ENCODE peak calls at places on chromosome 21, in eight cellular contexts. X, G, H, K, I, P, C and Q are unnamed samples. For H3K36me3, the result is how much of the 10 kb centered on the place peaks cover.

GRCh38 chr21:20351138-20351537 is 647.1 kb upstream of the NCAM2 start:
- DNase-seq in I (no peak), X (no peak), C (no peak), H (no peak), P (no peak), G (no peak), K (no peak), Q (no peak)

GRCh38 chr21:45850181-45850580 is 131.4 kb upstream of the COL6A1 start:
- DNase-seq in I (no peak), G (no peak), K (no peak), X (no peak), P (no peak), H (peak), C (no peak), Q (no peak)

GRCh38 chr21:22476214-22476613 is 1478.0 kb downstream of the NCAM2 start:
- DNase-seq in G (no peak), C (no peak), P (no peak), I (no peak), H (no peak), X (no peak), K (no peak), Q (no peak)

GRCh38 chr21:45401054-45401518 is 3.9 kb upstream of the COL18A1 start:
- DNase-seq in C (no peak), P (no peak), G (no peak), H (no peak), K (no peak), X (no peak), I (no peak), Q (no peak)

GRCh38 chr21:26800001-26800400 is 45.2 kb downstream of the ADAMTS1 start:
- DNase-seq in P (no peak), I (no peak), K (no peak), H (no peak), C (no peak), G (no peak), X (no peak), Q (no peak)

GRCh38 chr21:46024983-46025860 is 43.7 kb downstream of the COL6A1 start:
- DNase-seq in K (no peak), H (no peak), X (no peak), I (no peak), C (peak), G (no peak), P (no peak), Q (no peak)

GRCh38 chr21:17231771-17232170 is 281.1 kb upstream of the CXADR start:
- DNase-seq in I (no peak), P (no peak), G (no peak), K (no peak), C (no peak), X (no peak), H (no peak), Q (no peak)

GRCh38 chr21:20570824-20571232 is 427.4 kb upstream of the NCAM2 start:
- DNase-seq in C (no peak), X (no peak), P (no peak), K (no peak), G (no peak), I (no peak), H (peak), Q (no peak)

GRCh38 chr21:40618216-40618615 is 228.7 kb downstream of the DSCAM start:
- DNase-seq in C (no peak), H (no peak), I (no peak), K (no peak), G (no peak), P (no peak), X (no peak), Q (no peak)

GRCh38 chr21:25895565-25896205 is 160.9 kb downstream of the GABPA start:
- DNase-seq in H (peak), G (no peak), P (no peak), K (no peak), C (peak), X (no peak), I (no peak), Q (no peak)

GRCh38 chr21:23218667-23219066 is 2220.5 kb downstream of the NCAM2 start:
- DNase-seq in H (no peak), P (no peak), X (no peak), I (no peak), K (no peak), C (no peak), G (no peak), Q (no peak)

GRCh38 chr21:33673473-33673872 is 31.2 kb downstream of the ITSN1 start:
- DNase-seq in K (no peak), C (no peak), G (no peak), H (no peak), X (no peak), P (no peak), I (no peak), Q (no peak)

GRCh38 chr21:33670076-33670475 is 27.8 kb downstream of the ITSN1 start:
- DNase-seq in X (no peak), H (no peak), C (peak), K (no peak), G (no peak), P (no peak), I (no peak), Q (no peak)

GRCh38 chr21:33668620-33669019 is 26.3 kb downstream of the ITSN1 start:
- DNase-seq in G (no peak), C (no peak), X (no peak), I (no peak), H (no peak), K (no peak), P (no peak), Q (no peak)

DNA sequence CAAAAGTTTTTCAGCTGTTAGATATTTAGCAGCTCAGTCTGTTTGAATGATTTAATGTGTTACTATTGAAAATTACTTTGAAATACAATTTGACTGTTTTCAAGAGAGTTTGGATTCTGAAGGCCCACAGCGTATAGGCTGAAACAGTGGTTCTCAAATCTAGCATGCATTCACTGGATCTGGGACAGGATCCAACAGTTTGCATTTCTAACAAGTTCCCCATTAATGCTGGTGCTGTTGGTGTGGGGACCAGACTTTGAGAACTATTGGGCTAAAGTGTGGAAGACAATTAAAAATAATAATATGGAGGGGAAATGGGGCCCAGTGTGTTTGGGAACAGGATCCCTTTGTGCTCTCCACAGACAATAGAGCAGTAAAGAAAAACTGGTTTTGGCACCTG is 31.9 kb downstream of the ITSN1 start:
- DNase-seq in I (no peak), H (no peak), P (no peak), C (no peak), X (no peak), G (no peak), K (no peak), Q (no peak)
- H3K4me3 ChIP-seq in I (no peak), H (no peak), P (no peak), C (no peak), X (no peak), G (no peak), K (no peak), Q (no peak)

DNA sequence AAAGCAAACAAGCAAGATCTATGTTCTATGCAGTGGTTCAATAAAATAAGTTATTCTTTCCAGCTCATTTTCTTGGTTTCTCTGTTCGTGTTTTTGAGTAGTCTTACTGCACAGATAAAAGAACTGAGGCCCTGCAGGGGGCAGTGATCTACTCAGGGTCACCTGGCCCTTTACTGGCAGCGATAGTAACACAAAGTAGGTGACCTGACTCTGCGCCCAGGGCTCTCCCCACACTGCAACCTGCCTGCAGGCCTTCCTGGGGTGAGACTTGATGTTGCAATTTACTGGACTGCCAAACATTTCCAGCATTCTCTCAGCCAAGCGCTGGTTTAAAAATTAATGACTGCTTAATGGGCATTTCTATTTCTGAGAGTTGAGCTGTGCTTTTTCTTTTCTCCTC is 110.3 kb downstream of the HUNK start:
- DNase-seq in K (peak), P (no peak), H (no peak), I (no peak), G (no peak), C (no peak), X (peak), Q (no peak)
- H3K36me3 ChIP-seq in K (under half), P (under half), H (under half), I (under half), G (under half), C (under half), X (under half), Q (under half)

GRCh38 chr21:42403611-42404231 is at the start of gene UBASH3A:
- DNase-seq in X (no peak), K (no peak), C (no peak), I (no peak), H (no peak), P (no peak), G (no peak), Q (no peak)
- H3K4me3 ChIP-seq in X (no peak), K (no peak), C (no peak), I (no peak), H (no peak), P (peak), G (no peak), Q (no peak)

GRCh38 chr21:19022978-19023377 is 619.4 kb upstream of the TMPRSS15 start:
- DNase-seq in X (no peak), G (no peak), C (no peak), K (no peak), I (no peak), P (no peak), H (no peak), Q (no peak)
- H3K36me3 ChIP-seq in X (under half), G (under half), C (under half), K (under half), I (under half), P (under half), H (under half), Q (under half)

GRCh38 chr21:39159342-39160063 is 23.7 kb downstream of the PSMG1 start:
- DNase-seq in K (no peak), I (no peak), C (no peak), G (no peak), X (no peak), P (no peak), H (no peak), Q (no peak)

GRCh38 chr21:39164523-39164922 is 18.7 kb downstream of the PSMG1 start:
- DNase-seq in P (no peak), K (no peak), C (no peak), G (no peak), H (no peak), I (no peak), X (no peak), Q (no peak)

GRCh38 chr21:39156024-39156423 is 27.2 kb downstream of the PSMG1 start:
- DNase-seq in G (no peak), H (no peak), X (no peak), C (no peak), K (no peak), I (no peak), P (no peak), Q (no peak)

GRCh38 chr21:39155578-39155977 is 27.7 kb downstream of the PSMG1 start:
- DNase-seq in X (no peak), G (no peak), H (no peak), K (no peak), I (no peak), P (no peak), C (no peak), Q (no peak)

DNA sequence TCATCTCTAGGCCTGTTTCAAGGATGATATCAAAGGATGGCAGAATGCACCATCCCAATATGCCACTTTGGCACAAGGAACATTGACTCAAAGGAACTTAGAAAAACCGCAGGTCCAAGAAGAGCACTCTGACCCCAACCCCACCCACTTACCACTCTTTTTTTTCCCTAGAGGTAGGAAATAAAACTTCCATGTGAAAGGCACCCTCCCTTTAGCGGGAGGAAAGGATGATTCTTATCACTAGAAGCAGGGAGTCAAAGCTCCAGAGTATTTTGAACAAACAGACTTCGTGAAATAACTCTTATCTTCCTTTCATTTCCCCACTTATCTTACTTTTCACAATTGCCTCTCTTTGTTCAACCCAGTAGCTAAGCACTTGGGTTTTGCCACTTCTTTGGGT is 22.2 kb downstream of the PSMG1 start:
- DNase-seq in I (no peak), H (no peak), C (no peak), G (no peak), P (no peak), K (no peak), X (no peak), Q (no peak)
- H3K4me3 ChIP-seq in I (no peak), H (no peak), C (no peak), G (no peak), P (no peak), K (no peak), X (no peak), Q (no peak)

GRCh38 chr21:37195649-37196048 is 71.5 kb downstream of the VPS26C start:
- DNase-seq in H (no peak), G (no peak), I (no peak), K (no peak), C (no peak), P (no peak), X (peak), Q (no peak)
- H3K36me3 ChIP-seq in H (half or more), G (under half), I (under half), K (under half), C (under half), P (under half), X (under half), Q (half or more)

GRCh38 chr21:34889537-34890257 is 159.4 kb downstream of the RUNX1 start:
- DNase-seq in H (peak), X (peak), I (peak), K (peak), P (no peak), C (peak), G (peak), Q (peak)

GRCh38 chr21:34890724-34891609 is 158.1 kb downstream of the RUNX1 start:
- DNase-seq in I (peak), G (no peak), K (peak), P (no peak), C (peak), X (peak), H (peak), Q (peak)

GRCh38 chr21:34891610-34891943 is 157.5 kb downstream of the RUNX1 start:
- DNase-seq in H (no peak), C (no peak), G (no peak), X (no peak), K (no peak), I (no peak), P (no peak), Q (no peak)

GRCh38 chr21:34889287-34889536 is 159.9 kb downstream of the RUNX1 start:
- DNase-seq in K (no peak), P (no peak), G (no peak), C (peak), X (peak), I (peak), H (peak), Q (peak)

GRCh38 chr21:34890258-34890723 is 158.8 kb downstream of the RUNX1 start:
- DNase-seq in G (no peak), K (peak), P (no peak), X (no peak), H (no peak), I (no peak), C (no peak), Q (no peak)
- H3K4me3 ChIP-seq in G (peak), K (peak), P (peak), X (no peak), H (peak), I (peak), C (peak), Q (peak)

DNA sequence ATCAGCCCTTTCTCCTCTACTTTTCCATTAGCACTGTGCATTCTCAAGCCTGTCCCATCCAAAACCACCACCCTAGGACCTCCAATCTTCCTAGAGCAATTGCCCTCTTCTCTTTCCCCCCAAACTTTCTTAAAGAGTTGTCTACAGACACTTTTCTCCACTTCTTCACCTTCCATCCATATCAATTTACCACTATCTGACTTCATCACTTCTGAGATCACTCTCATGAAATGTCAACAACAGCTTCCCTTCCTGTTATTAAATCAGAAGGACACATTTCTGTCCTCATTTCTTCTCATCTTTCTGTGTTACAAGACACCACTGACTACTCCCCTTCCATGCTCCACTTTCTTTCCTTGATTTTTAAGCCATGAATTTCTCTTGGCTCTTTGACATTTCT is 36.0 kb upstream of the CFAP298 start:
- DNase-seq in K (no peak), P (no peak), I (no peak), C (no peak), G (no peak), X (no peak), H (no peak), Q (no peak)
- H3K36me3 ChIP-seq in K (under half), P (under half), I (under half), C (under half), G (under half), X (under half), H (half or more), Q (under half)

DNA sequence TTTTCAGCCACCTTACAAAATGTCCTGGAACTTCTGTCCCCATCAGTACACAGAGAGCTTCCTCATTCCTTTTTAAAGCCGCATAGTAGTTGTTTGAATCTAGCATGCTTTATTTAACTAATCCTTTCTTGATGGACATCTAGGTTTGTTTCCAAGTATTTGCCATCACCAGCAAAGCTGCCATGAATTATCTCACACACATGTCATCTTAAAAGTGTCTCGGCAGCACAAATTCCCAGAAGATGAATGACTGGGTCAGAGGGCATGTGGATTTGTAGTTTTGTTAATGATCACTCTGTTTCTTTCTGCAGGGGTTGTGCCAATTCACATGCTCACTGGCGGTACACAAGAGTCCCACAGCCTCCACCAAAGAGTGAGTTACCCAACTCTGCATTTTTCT is 68.3 kb downstream of the CLIC6 start:
- DNase-seq in K (no peak), G (no peak), P (no peak), C (no peak), I (no peak), H (no peak), X (peak), Q (peak)
- H3K4me3 ChIP-seq in K (no peak), G (no peak), P (no peak), C (no peak), I (no peak), H (no peak), X (no peak), Q (no peak)

GRCh38 chr21:44319407-44320065 is 19.7 kb downstream of the CFAP410 start:
- DNase-seq in I (no peak), X (no peak), K (no peak), G (no peak), P (no peak), H (no peak), C (no peak), Q (no peak)
- H3K36me3 ChIP-seq in I (under half), X (under half), K (under half), G (under half), P (under half), H (under half), C (under half), Q (under half)